ENCODE peak calls at places on chromosomes 7 and 10, in seven cellular contexts. T, V, L, D, A, U and X are unnamed samples.
A peak's percentile ranks its signal among the peaks of the same experiment; 100 is the strongest.

GRCh38 chr7:155692317-155692716 is 47.9 kb downstream of the RBM33 start:
- DNase-seq in T (no peak), V (no peak), L (no peak), D (no peak), A (no peak), U (no peak), X (no peak)

GRCh38 chr10:35765039-35765662 is 123.1 kb upstream of the FZD8 start:
- DNase-seq in T (no peak), V (no peak), L (peak; percentile 20), D (no peak), A (peak; percentile 83), U (peak; percentile 46), X (no peak)

GRCh38 chr7:39609462-39610149 is 13.8 kb upstream of the RALA start:
- DNase-seq in T (no peak), V (no peak), L (no peak), D (peak; percentile 58), A (peak; percentile 80), U (no peak), X (no peak)

GRCh38 chr10:99994801-99995200 is 14.9 kb downstream of the DNMBP start:
- DNase-seq in T (no peak), V (no peak), L (no peak), D (no peak), A (no peak), U (no peak), X (no peak)

GRCh38 chr7:84159435-84159834 is 35.2 kb downstream of the SEMA3A start:
- DNase-seq in T (no peak), V (no peak), L (no peak), D (no peak), A (no peak), U (no peak), X (no peak)

GRCh38 chr10:66928791-66929190 is 3.0 kb downstream of the LRRTM3 start:
- DNase-seq in T (no peak), V (no peak), L (no peak), D (no peak), A (no peak), U (no peak), X (no peak)

GRCh38 chr7:18655506-18655905 is 160.0 kb downstream of the HDAC9 start:
- DNase-seq in T (no peak), V (no peak), L (no peak), D (no peak), A (no peak), U (no peak), X (no peak)

GRCh38 chr7:128323489-128324362 is 20.0 kb downstream of the RBM28 start:
- DNase-seq in T (no peak), V (no peak), L (no peak), D (no peak), A (no peak), U (no peak), X (no peak)

GRCh38 chr10:50999163-50999562 is 75.1 kb upstream of the PRKG1 start:
- DNase-seq in T (no peak), V (no peak), L (no peak), D (no peak), A (no peak), U (no peak), X (no peak)

GRCh38 chr7:147492621-147493020 is 1097.9 kb upstream of the C7orf33 start:
- DNase-seq in T (peak; percentile 60), V (no peak), L (no peak), D (no peak), A (no peak), U (no peak), X (no peak)

GRCh38 chr10:71156436-71156835 is 55.9 kb upstream of the UNC5B start:
- DNase-seq in T (no peak), V (no peak), L (no peak), D (no peak), A (no peak), U (no peak), X (no peak)

GRCh38 chr10:5500162-5500670 is 846 bp upstream of the CALML5 start:
- DNase-seq in T (no peak), V (no peak), L (no peak), D (no peak), A (no peak), U (no peak), X (no peak)

GRCh38 chr7:138667535-138667934 is 33.6 kb downstream of the SVOPL start:
- DNase-seq in T (no peak), V (no peak), L (no peak), D (no peak), A (no peak), U (no peak), X (no peak)

GRCh38 chr10:106255111-106255510 is 909.4 kb downstream of the SORCS1 start:
- DNase-seq in T (no peak), V (no peak), L (no peak), D (no peak), A (no peak), U (no peak), X (no peak)

GRCh38 chr10:122507661-122508060 is 46.3 kb downstream of the HTRA1 start:
- DNase-seq in T (no peak), V (no peak), L (no peak), D (no peak), A (no peak), U (no peak), X (no peak)

GRCh38 chr10:130957423-130957822 is 354.1 kb downstream of the TCERG1L start:
- DNase-seq in T (no peak), V (no peak), L (no peak), D (no peak), A (peak; percentile 14), U (no peak), X (no peak)

DNA sequence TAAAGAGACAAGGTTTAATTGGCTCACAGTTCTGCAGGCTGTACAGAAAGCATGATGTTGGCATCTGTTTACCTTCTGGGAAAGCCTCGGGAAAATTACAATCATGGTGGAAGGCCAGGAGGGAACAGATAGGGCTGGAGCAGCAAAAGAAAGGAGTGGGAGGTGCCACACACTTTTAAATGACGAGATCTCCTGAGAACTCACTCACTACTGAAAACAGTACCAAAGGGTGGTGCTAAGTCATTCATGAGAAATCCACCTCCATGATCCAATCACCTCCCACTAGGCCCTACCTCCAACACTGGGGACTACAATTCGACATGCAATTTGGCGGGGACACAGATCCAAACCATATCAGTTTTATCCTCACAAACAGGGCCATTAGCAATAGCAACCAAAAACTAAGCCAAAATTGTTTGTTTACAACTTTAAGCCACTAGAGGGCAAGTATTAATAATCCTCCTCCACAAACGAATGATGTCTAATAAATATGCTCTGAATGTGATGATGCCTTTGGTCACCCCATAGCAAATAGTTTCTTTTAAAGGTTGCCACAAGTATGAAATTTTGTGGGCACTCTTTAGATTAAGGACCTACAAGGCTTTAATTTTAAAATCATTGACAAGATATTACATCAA is 129.2 kb upstream of the NRBF2 start:
- DNase-seq in T (peak; percentile 26), V (no peak), L (no peak), D (peak; percentile 23), A (peak; percentile 47), U (peak; percentile 22), X (no peak)
- TF ChIP-seq CTCF in T (peak; percentile 39), V (peak; percentile 33), L (no peak), D (peak; percentile 14), A (peak; percentile 66), U (peak; percentile 42), X (peak; percentile 24)

GRCh38 chr7:92409357-92409756 is 37.9 kb upstream of the GATAD1 start:
- DNase-seq in T (no peak), V (no peak), L (no peak), D (no peak), A (no peak), U (no peak), X (no peak)

GRCh38 chr7:92402920-92403759 is 44.1 kb upstream of the GATAD1 start:
- DNase-seq in T (peak; percentile 90), V (no peak), L (no peak), D (no peak), A (no peak), U (peak; percentile 85), X (no peak)

GRCh38 chr7:92404170-92404614 is 43.1 kb upstream of the GATAD1 start:
- DNase-seq in T (no peak), V (no peak), L (no peak), D (no peak), A (peak; percentile 55), U (peak; percentile 13), X (no peak)

GRCh38 chr7:92400013-92400412 is 47.3 kb upstream of the GATAD1 start:
- DNase-seq in T (no peak), V (no peak), L (no peak), D (no peak), A (no peak), U (no peak), X (no peak)

GRCh38 chr7:92403760-92404074 is 43.6 kb upstream of the GATAD1 start:
- DNase-seq in T (no peak), V (no peak), L (no peak), D (no peak), A (peak; percentile 51), U (no peak), X (no peak)
- TF ChIP-seq CTCF in T (no peak), V (no peak), L (no peak), D (no peak), A (no peak), U (no peak), X (no peak)

GRCh38 chr10:117449636-117450035 is 74.4 kb upstream of the PDZD8 start:
- DNase-seq in T (no peak), V (no peak), L (no peak), D (no peak), A (peak; percentile 61), U (peak; percentile 17), X (no peak)
- TF ChIP-seq CTCF in T (peak; percentile 18), V (peak; percentile 10), L (no peak), D (peak; percentile 32), A (peak; percentile 58), U (peak; percentile 48), X (peak; percentile 23)

GRCh38 chr7:45863715-45864114 is 9.2 kb downstream of the CCDC201 start:
- DNase-seq in T (no peak), V (no peak), L (no peak), D (no peak), A (peak; percentile 86), U (peak; percentile 16), X (no peak)
- TF ChIP-seq CTCF in T (no peak), V (peak; percentile 25), L (no peak), D (peak; percentile 17), A (peak; percentile 82), U (peak; percentile 54), X (no peak)